ENCODE peak calls at places on chromosome 22, in ten cellular contexts. One of them, this sample, is unnamed.

GRCh38 chr22:32650553-32651345 is 150.8 kb upstream of the TIMP3 start:
- DNase-seq in EH: peak; percentile 63
- DNase-seq in lower lobe of right lung: no peak
- DNase-seq in iris pigment epithelial cell: no peak
- DNase-seq in T47D: no peak
- DNase-seq in NCI-H1092: no peak
- DNase-seq in activated naive CD4-positive, alpha-beta T cell: no peak
- DNase-seq in GM23338: no peak
- DNase-seq in activated CD4-positive, CD25-positive, alpha-beta regulatory T cell: no peak
- DNase-seq in GM20000: no peak
- DNase-seq in this sample: no peak

GRCh38 chr22:50197856-50198623 is 2.8 kb upstream of the SELENOO start:
- DNase-seq in iris pigment epithelial cell: no peak
- DNase-seq in activated naive CD4-positive, alpha-beta T cell: no peak
- DNase-seq in GM23338: no peak
- DNase-seq in T47D: no peak
- DNase-seq in activated CD4-positive, CD25-positive, alpha-beta regulatory T cell: no peak
- DNase-seq in GM20000: no peak
- DNase-seq in lower lobe of right lung: no peak
- DNase-seq in NCI-H1092: no peak
- DNase-seq in EH: no peak
- DNase-seq in this sample: no peak

GRCh38 chr22:42648368-42649260 is 578 bp downstream of the CYB5R3 start:
- DNase-seq in T47D: no peak
- DNase-seq in activated naive CD4-positive, alpha-beta T cell: peak; percentile 16
- DNase-seq in GM23338: no peak
- DNase-seq in iris pigment epithelial cell: peak; percentile 43
- DNase-seq in EH: peak; percentile 62
- DNase-seq in GM20000: peak; percentile 60
- DNase-seq in lower lobe of right lung: peak; percentile 80
- DNase-seq in NCI-H1092: no peak
- DNase-seq in activated CD4-positive, CD25-positive, alpha-beta regulatory T cell: no peak
- DNase-seq in this sample: no peak

GRCh38 chr22:41910599-41911291 is 4.1 kb downstream of the SHISA8 start:
- DNase-seq in GM20000: peak; percentile 72
- DNase-seq in EH: peak; percentile 42
- DNase-seq in lower lobe of right lung: no peak
- DNase-seq in T47D: no peak
- DNase-seq in iris pigment epithelial cell: peak; percentile 32
- DNase-seq in NCI-H1092: no peak
- DNase-seq in activated naive CD4-positive, alpha-beta T cell: peak; percentile 24
- DNase-seq in activated CD4-positive, CD25-positive, alpha-beta regulatory T cell: no peak
- DNase-seq in GM23338: peak; percentile 45
- DNase-seq in this sample: no peak

GRCh38 chr22:22093743-22094142 is 111.2 kb upstream of the TOP3B start:
- DNase-seq in GM20000: no peak
- DNase-seq in activated naive CD4-positive, alpha-beta T cell: no peak
- DNase-seq in activated CD4-positive, CD25-positive, alpha-beta regulatory T cell: no peak
- DNase-seq in T47D: no peak
- DNase-seq in iris pigment epithelial cell: no peak
- DNase-seq in lower lobe of right lung: no peak
- DNase-seq in EH: no peak
- DNase-seq in GM23338: no peak
- DNase-seq in NCI-H1092: no peak
- DNase-seq in this sample: no peak

GRCh38 chr22:38172489-38173155 is 9.0 kb downstream of the PLA2G6 start:
- DNase-seq in activated naive CD4-positive, alpha-beta T cell: no peak
- DNase-seq in GM23338: no peak
- DNase-seq in GM20000: no peak
- DNase-seq in T47D: no peak
- DNase-seq in EH: peak; percentile 36
- DNase-seq in activated CD4-positive, CD25-positive, alpha-beta regulatory T cell: no peak
- DNase-seq in lower lobe of right lung: peak; percentile 70
- DNase-seq in NCI-H1092: peak; percentile 45
- DNase-seq in iris pigment epithelial cell: no peak
- DNase-seq in this sample: no peak

GRCh38 chr22:37563153-37564081 is 3.1 kb downstream of the CDC42EP1 start:
- DNase-seq in NCI-H1092: no peak
- DNase-seq in iris pigment epithelial cell: peak; percentile 99
- DNase-seq in T47D: peak; percentile 77
- DNase-seq in activated naive CD4-positive, alpha-beta T cell: no peak
- DNase-seq in GM23338: peak; percentile 55
- DNase-seq in EH: peak; percentile 98
- DNase-seq in lower lobe of right lung: peak; percentile 69
- DNase-seq in GM20000: no peak
- DNase-seq in activated CD4-positive, CD25-positive, alpha-beta regulatory T cell: no peak
- DNase-seq in this sample: peak; percentile 56

GRCh38 chr22:45291061-45291930 is 6.5 kb downstream of the UPK3A start:
- DNase-seq in activated CD4-positive, CD25-positive, alpha-beta regulatory T cell: no peak
- DNase-seq in iris pigment epithelial cell: no peak
- DNase-seq in GM20000: no peak
- DNase-seq in T47D: no peak
- DNase-seq in EH: no peak
- DNase-seq in lower lobe of right lung: no peak
- DNase-seq in activated naive CD4-positive, alpha-beta T cell: no peak
- DNase-seq in GM23338: no peak
- DNase-seq in NCI-H1092: no peak
- DNase-seq in this sample: no peak